ENCODE peak calls at places on chromosomes 6 and 20, in six cellular contexts. One of them, this sample, is unnamed.

GRCh38 chr20:44412402-44413144 is 57.1 kb downstream of the HNF4A start:
- DNase-seq in lower lobe of right lung: no peak
- DNase-seq in cardiac fibroblast: no peak
- DNase-seq in thyroid gland: no peak
- DNase-seq in BE2C: no peak
- DNase-seq in kidney: no peak
- DNase-seq in this sample: no peak

GRCh38 chr20:32982617-32983458 is 21.4 kb downstream of the SUN5 start:
- DNase-seq in BE2C: peak
- DNase-seq in lower lobe of right lung: no peak
- DNase-seq in cardiac fibroblast: no peak
- DNase-seq in thyroid gland: peak
- DNase-seq in kidney: no peak
- DNase-seq in this sample: no peak

GRCh38 chr6:130922922-130923321 is 95.7 kb downstream of the SMLR1 start:
- DNase-seq in cardiac fibroblast: no peak
- DNase-seq in lower lobe of right lung: no peak
- DNase-seq in kidney: no peak
- DNase-seq in thyroid gland: no peak
- DNase-seq in BE2C: no peak
- DNase-seq in this sample: no peak

GRCh38 chr20:57458400-57459160 is 66.4 kb downstream of the CTCFL start:
- DNase-seq in cardiac fibroblast: peak
- DNase-seq in kidney: no peak
- DNase-seq in BE2C: no peak
- DNase-seq in lower lobe of right lung: no peak
- DNase-seq in thyroid gland: peak
- DNase-seq in this sample: no peak

GRCh38 chr6:69763763-69764162 is 33.0 kb downstream of the LMBRD1 start:
- DNase-seq in cardiac fibroblast: no peak
- DNase-seq in BE2C: no peak
- DNase-seq in thyroid gland: no peak
- DNase-seq in kidney: no peak
- DNase-seq in lower lobe of right lung: no peak
- DNase-seq in this sample: no peak

GRCh38 chr20:53738039-53738944 is 144.7 kb upstream of the ZNF217 start:
- DNase-seq in thyroid gland: peak
- DNase-seq in cardiac fibroblast: peak
- DNase-seq in kidney: peak
- DNase-seq in lower lobe of right lung: peak
- DNase-seq in BE2C: peak
- DNase-seq in this sample: peak

GRCh38 chr6:107237992-107238660 is 122.8 kb upstream of the BEND3 start:
- DNase-seq in thyroid gland: no peak
- DNase-seq in kidney: no peak
- DNase-seq in BE2C: no peak
- DNase-seq in lower lobe of right lung: no peak
- DNase-seq in cardiac fibroblast: peak
- DNase-seq in this sample: no peak

GRCh38 chr20:37567331-37567665 is 39.6 kb upstream of the BLCAP start:
- DNase-seq in cardiac fibroblast: no peak
- DNase-seq in kidney: no peak
- DNase-seq in thyroid gland: no peak
- DNase-seq in lower lobe of right lung: no peak
- DNase-seq in BE2C: no peak
- DNase-seq in this sample: no peak

GRCh38 chr6:89360415-89360999 is 8.0 kb upstream of the UBE2J1 start:
- DNase-seq in cardiac fibroblast: no peak
- DNase-seq in kidney: no peak
- DNase-seq in thyroid gland: no peak
- DNase-seq in lower lobe of right lung: no peak
- DNase-seq in BE2C: no peak
- DNase-seq in this sample: peak

GRCh38 chr6:170298688-170299087 is 7.8 kb upstream of the DLL1 start:
- DNase-seq in cardiac fibroblast: no peak
- DNase-seq in lower lobe of right lung: no peak
- DNase-seq in kidney: no peak
- DNase-seq in thyroid gland: no peak
- DNase-seq in BE2C: no peak
- DNase-seq in this sample: no peak

GRCh38 chr20:63577317-63577894 is 3.4 kb upstream of the HELZ2 start:
- DNase-seq in kidney: peak
- DNase-seq in lower lobe of right lung: no peak
- DNase-seq in thyroid gland: peak
- DNase-seq in cardiac fibroblast: no peak
- DNase-seq in BE2C: peak
- DNase-seq in this sample: no peak

GRCh38 chr6:83536034-83536646 is 23.8 kb downstream of the PRSS35 start:
- DNase-seq in lower lobe of right lung: no peak
- DNase-seq in kidney: no peak
- DNase-seq in cardiac fibroblast: peak
- DNase-seq in thyroid gland: peak
- DNase-seq in BE2C: peak
- DNase-seq in this sample: no peak

GRCh38 chr6:162964703-162965140 is 236.9 kb downstream of the PACRG start:
- DNase-seq in kidney: no peak
- DNase-seq in BE2C: no peak
- DNase-seq in lower lobe of right lung: no peak
- DNase-seq in thyroid gland: no peak
- DNase-seq in cardiac fibroblast: peak
- DNase-seq in this sample: peak

GRCh38 chr6:16276991-16277981 is 38.9 kb downstream of the GMPR start:
- DNase-seq in lower lobe of right lung: peak
- DNase-seq in BE2C: peak
- DNase-seq in thyroid gland: peak
- DNase-seq in cardiac fibroblast: peak
- DNase-seq in kidney: no peak
- DNase-seq in this sample: peak

DNA sequence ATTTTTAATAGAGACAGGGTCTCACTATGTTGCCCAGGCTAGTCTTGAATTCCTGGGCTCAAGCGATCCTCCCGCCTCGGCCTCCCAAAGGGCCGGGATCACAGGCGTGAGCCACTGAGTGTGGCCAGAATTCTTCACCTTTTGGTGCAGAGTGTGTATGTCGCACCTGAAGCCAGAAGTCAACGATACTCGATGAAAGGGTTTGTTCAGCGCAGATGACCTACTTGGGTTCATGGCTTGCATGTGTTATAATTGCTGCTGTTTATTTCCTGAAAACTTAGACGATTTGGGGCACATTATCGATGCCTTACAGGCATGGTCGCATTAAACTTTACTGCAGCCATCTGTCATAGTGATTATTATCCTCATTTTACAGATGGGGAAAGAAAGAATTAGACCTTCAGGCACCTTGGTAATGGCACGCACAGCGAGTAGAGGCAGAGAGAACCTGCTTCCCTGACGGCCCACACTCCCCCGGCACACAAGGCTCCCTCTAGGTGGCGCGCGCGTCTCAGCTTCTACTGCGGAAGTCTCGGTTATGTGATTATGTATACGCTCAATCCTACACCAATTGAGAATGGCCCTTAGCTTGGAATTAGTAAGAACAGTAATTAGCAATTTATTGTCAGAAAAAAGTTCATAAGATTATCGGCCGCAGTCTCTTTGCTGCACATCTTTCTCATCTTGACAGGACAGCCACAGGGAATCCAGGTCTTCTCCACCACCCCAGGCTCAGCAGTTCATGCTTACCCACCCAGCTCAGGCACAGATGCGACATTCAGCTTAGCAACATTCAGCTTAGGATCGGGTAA is 212.8 kb upstream of the PROKR2 start:
- DNase-seq in lower lobe of right lung: peak
- DNase-seq in BE2C: peak
- DNase-seq in cardiac fibroblast: peak
- DNase-seq in kidney: peak
- DNase-seq in thyroid gland: peak
- DNase-seq in this sample: no peak
- H3K4me3 ChIP-seq in lower lobe of right lung: no peak
- H3K4me3 ChIP-seq in BE2C: peak
- H3K4me3 ChIP-seq in cardiac fibroblast: no peak
- H3K4me3 ChIP-seq in kidney: peak
- H3K4me3 ChIP-seq in thyroid gland: no peak
- H3K4me3 ChIP-seq in this sample: no peak

GRCh38 chr6:45838996-45839395 is 176.7 kb downstream of the CLIC5 start:
- DNase-seq in kidney: no peak
- DNase-seq in BE2C: no peak
- DNase-seq in thyroid gland: no peak
- DNase-seq in lower lobe of right lung: no peak
- DNase-seq in cardiac fibroblast: no peak
- DNase-seq in this sample: no peak
- TF ChIP-seq CTCF in kidney: no peak
- TF ChIP-seq CTCF in BE2C: no peak
- TF ChIP-seq CTCF in thyroid gland: no peak
- TF ChIP-seq CTCF in lower lobe of right lung: no peak
- TF ChIP-seq CTCF in cardiac fibroblast: no peak
- TF ChIP-seq CTCF in this sample: no peak

DNA sequence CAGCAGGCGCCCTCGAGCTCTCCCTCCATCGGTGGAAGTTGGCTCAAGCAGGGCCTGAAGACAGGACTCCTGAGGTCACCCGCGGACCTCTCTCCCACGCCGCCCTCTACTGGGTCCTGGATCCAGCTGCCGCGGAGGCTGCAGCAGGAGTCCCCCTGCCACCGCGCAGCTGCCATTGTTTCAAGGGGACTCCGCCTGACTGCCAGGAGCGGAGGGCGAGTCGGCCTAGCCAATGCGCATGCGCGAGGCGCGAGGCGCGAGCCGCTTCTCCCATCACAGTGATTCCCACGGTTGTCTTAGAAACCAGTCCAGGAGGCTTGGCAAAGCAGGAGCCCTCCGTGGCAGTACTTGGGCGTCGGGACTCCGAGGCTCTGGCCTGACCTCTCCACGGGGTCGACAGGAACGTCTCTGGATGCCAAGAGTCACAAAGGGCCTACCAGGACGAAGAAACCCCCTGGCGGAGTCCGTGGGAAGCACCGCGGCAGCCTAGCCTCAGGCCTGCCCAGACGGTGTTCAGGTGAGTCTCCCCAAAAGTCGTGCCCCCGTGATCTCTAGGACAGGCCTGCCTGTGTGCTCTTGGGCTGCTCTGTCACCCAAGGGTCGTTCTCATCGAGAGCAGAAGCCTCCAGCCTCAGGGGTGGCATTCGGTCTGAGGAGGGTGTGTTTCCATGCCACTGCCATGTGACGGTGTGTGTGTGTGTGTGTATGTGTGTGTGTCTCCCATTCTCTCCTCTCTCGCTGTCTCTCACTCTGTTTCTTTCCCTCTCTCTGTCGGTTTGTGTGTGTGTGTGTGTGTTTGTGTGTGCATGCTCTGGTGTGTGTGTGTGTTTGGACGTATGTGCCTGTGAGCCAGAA is 290.6 kb upstream of the ZNF337 start:
- DNase-seq in kidney: peak
- DNase-seq in cardiac fibroblast: peak
- DNase-seq in thyroid gland: peak
- DNase-seq in BE2C: no peak
- DNase-seq in lower lobe of right lung: peak
- DNase-seq in this sample: no peak
- H3K4me3 ChIP-seq in kidney: no peak
- H3K4me3 ChIP-seq in cardiac fibroblast: peak
- H3K4me3 ChIP-seq in thyroid gland: no peak
- H3K4me3 ChIP-seq in BE2C: no peak
- H3K4me3 ChIP-seq in lower lobe of right lung: peak
- H3K4me3 ChIP-seq in this sample: peak

GRCh38 chr20:45629496-45630100 is at the start of gene WFDC10A:
- DNase-seq in lower lobe of right lung: peak
- DNase-seq in kidney: no peak
- DNase-seq in thyroid gland: peak
- DNase-seq in BE2C: peak
- DNase-seq in cardiac fibroblast: peak
- DNase-seq in this sample: no peak
- TF ChIP-seq CTCF in lower lobe of right lung: peak
- TF ChIP-seq CTCF in kidney: peak
- TF ChIP-seq CTCF in thyroid gland: peak
- TF ChIP-seq CTCF in BE2C: peak
- TF ChIP-seq CTCF in cardiac fibroblast: peak
- TF ChIP-seq CTCF in this sample: peak